ENCODE peak calls at places on chromosomes 3 and 15, in five cellular contexts. P, X, I, V and Y are unnamed samples.

GRCh38 chr3:182092662-182093262 is 381.0 kb downstream of the SOX2 start:
- DNase-seq in P (no peak), V (no peak), I (no peak), X (no peak), Y (no peak)

GRCh38 chr15:26628879-26629529 is 143.9 kb downstream of the GABRB3 start:
- DNase-seq in I (peak), V (peak), P (no peak), X (peak), Y (no peak)

GRCh38 chr3:22450785-22451400 is 699.9 kb upstream of the ZNF385D start:
- DNase-seq in I (no peak), X (no peak), P (peak), V (no peak), Y (no peak)

GRCh38 chr3:39469258-39469657 is 1.8 kb downstream of the MOBP start:
- DNase-seq in X (no peak), V (no peak), P (no peak), I (no peak), Y (no peak)

GRCh38 chr15:38252481-38253311 is at the start of gene SPRED1:
- DNase-seq in P (peak), X (peak), V (peak), I (peak), Y (peak)

GRCh38 chr15:52518487-52518886 is 10.2 kb downstream of the MYO5A start:
- DNase-seq in P (no peak), X (no peak), V (no peak), I (no peak), Y (no peak)

GRCh38 chr3:133695772-133696171 is 34.0 kb upstream of the TOPBP1 start:
- DNase-seq in V (no peak), X (no peak), I (no peak), P (no peak), Y (no peak)

GRCh38 chr3:66490214-66490613 is 10.6 kb downstream of the LRIG1 start:
- DNase-seq in V (peak), X (peak), P (peak), I (no peak), Y (no peak)

GRCh38 chr3:127611251-127611650 is 13.0 kb downstream of the MCM2 start:
- DNase-seq in P (no peak), X (no peak), V (no peak), I (no peak), Y (no peak)

GRCh38 chr3:196528639-196529233 is 13.6 kb upstream of the SMCO1 start:
- DNase-seq in P (peak), I (peak), X (peak), V (peak), Y (peak)

GRCh38 chr3:128385080-128385832 is 81.4 kb downstream of the DNAJB8 start:
- DNase-seq in P (peak), V (peak), I (peak), X (no peak), Y (peak)

GRCh38 chr3:187799942-187800637 is 54.8 kb upstream of the BCL6 start:
- DNase-seq in I (no peak), X (no peak), V (no peak), P (no peak), Y (no peak)

GRCh38 chr3:177446160-177446559 is 248.9 kb upstream of the TBL1XR1 start:
- DNase-seq in P (no peak), X (no peak), I (no peak), V (no peak), Y (no peak)

GRCh38 chr3:7787871-7788828 is 713.5 kb upstream of the LMCD1 start:
- DNase-seq in V (no peak), I (no peak), P (peak), X (no peak), Y (no peak)

GRCh38 chr15:35725353-35725752 is 179.4 kb upstream of the DPH6 start:
- DNase-seq in X (no peak), I (no peak), P (peak), V (no peak), Y (peak)

GRCh38 chr3:42807929-42808328 is 1.3 kb upstream of the ACKR2 start:
- DNase-seq in I (no peak), P (no peak), V (no peak), X (no peak), Y (no peak)

GRCh38 chr3:46987485-46988401 is 8.3 kb downstream of the NBEAL2 start:
- DNase-seq in X (peak), I (no peak), V (no peak), P (no peak), Y (peak)

GRCh38 chr3:129122697-129123055 is 1.1 kb upstream of the RAB43 start:
- DNase-seq in V (peak), X (peak), I (peak), P (peak), Y (peak)

GRCh38 chr3:46904303-46905190 is 27.0 kb downstream of the PTH1R start:
- DNase-seq in I (no peak), X (no peak), P (no peak), V (no peak), Y (peak)

GRCh38 chr3:124381565-124382333 is 348.5 kb upstream of the UMPS start:
- DNase-seq in X (no peak), V (no peak), P (no peak), I (no peak), Y (no peak)

GRCh38 chr3:18758047-18758704 is 333.0 kb upstream of the SATB1 start:
- DNase-seq in V (peak), P (peak), X (no peak), I (no peak), Y (no peak)

GRCh38 chr3:107128942-107129341 is 248.3 kb upstream of the CCDC54 start:
- DNase-seq in P (peak), X (no peak), V (no peak), I (no peak), Y (no peak)

GRCh38 chr15:91853968-91854943 is 748 bp downstream of the SLCO3A1 start:
- DNase-seq in I (peak), V (peak), P (no peak), X (peak), Y (peak)

GRCh38 chr3:62159693-62160092 is 213.7 kb downstream of the FEZF2 start:
- DNase-seq in I (peak), V (peak), P (peak), X (no peak), Y (peak)

GRCh38 chr15:96274087-96274440 is 56.4 kb upstream of the NR2F2 start:
- DNase-seq in P (no peak), X (no peak), I (no peak), V (no peak), Y (no peak)

GRCh38 chr15:96107922-96108321 is 222.6 kb upstream of the NR2F2 start:
- DNase-seq in V (no peak), I (no peak), P (peak), X (no peak), Y (no peak)

GRCh38 chr15:65969865-65970832 is 100.9 kb downstream of the RAB11A start:
- DNase-seq in P (no peak), I (no peak), X (no peak), V (no peak), Y (no peak)